ENCODE peak calls at places on chromosomes 2 and 18, in four cellular contexts. D is K562, V is GM12878, F is HepG2. T is an unnamed sample.

GRCh38 chr2:68653538-68653982 is 10.2 kb downstream of the PROKR1 start:
- DNase-seq in F (no peak), D (peak), V (peak), T (no peak)

GRCh38 chr2:50952596-50952995 is 79.3 kb downstream of the NRXN1 start:
- DNase-seq in F (no peak), D (no peak), V (no peak), T (no peak)

GRCh38 chr2:236545248-236545658 is 24.4 kb upstream of the ACKR3 start:
- DNase-seq in V (peak), D (no peak), F (no peak), T (no peak)

GRCh38 chr18:57925706-57926105 is 118.3 kb upstream of the NEDD4L start:
- DNase-seq in V (no peak), F (peak), D (no peak), T (no peak)

GRCh38 chr2:39150890-39151497 is 30.1 kb upstream of the SOS1 start:
- DNase-seq in F (peak), D (no peak), V (no peak), T (no peak)

GRCh38 chr2:180730976-180731375 is 249.4 kb upstream of the UBE2E3 start:
- DNase-seq in D (no peak), F (peak), V (no peak), T (no peak)

GRCh38 chr2:145283131-145283530 is 763.2 kb upstream of the ZEB2 start:
- DNase-seq in V (no peak), D (no peak), F (no peak), T (no peak)

GRCh38 chr18:11649839-11650238 is 39.2 kb upstream of the GNAL start:
- DNase-seq in F (no peak), V (no peak), D (no peak), T (no peak)

GRCh38 chr2:39858681-39859080 is 79.6 kb upstream of the THUMPD2 start:
- DNase-seq in V (no peak), F (no peak), D (no peak), T (no peak)

GRCh38 chr2:12262681-12263436 is 453.9 kb upstream of the TRIB2 start:
- DNase-seq in V (no peak), D (no peak), F (no peak), T (no peak)

GRCh38 chr2:178602901-178603300 is 122.6 kb downstream of the PLEKHA3 start:
- DNase-seq in D (no peak), V (no peak), F (no peak), T (no peak)

GRCh38 chr2:113888641-113889470 is 1.0 kb upstream of the ACTR3 start:
- DNase-seq in F (no peak), V (no peak), D (no peak), T (peak)

GRCh38 chr2:6864938-6865345 is 765 bp downstream of the CMPK2 start:
- DNase-seq in D (no peak), V (no peak), F (no peak), T (peak)

DNA sequence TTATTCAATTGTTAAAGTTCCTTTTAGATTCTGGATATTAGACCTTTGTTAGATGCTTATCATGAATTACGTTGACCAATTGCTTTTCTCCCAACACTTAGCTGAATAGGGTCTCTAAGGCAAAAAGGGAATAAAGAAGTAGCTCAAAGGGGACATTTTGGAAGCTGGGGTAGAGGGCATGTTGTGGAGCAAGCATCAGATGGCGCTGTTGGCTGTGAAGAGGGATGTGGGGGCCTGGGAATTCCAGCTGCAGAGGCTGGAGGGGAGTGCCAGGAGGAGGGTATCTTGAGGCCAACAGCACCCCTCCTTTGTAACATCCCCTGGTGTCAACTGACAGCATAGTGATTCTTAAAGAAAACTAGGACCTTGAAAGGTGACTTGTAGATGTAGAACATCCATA is 198.2 kb downstream of the ADCYAP1 start:
- DNase-seq in D (no peak), V (no peak), F (no peak), T (peak)
- TF ChIP-seq ETV6 in D (no peak), V (no peak), F (no peak), T (no peak)

DNA sequence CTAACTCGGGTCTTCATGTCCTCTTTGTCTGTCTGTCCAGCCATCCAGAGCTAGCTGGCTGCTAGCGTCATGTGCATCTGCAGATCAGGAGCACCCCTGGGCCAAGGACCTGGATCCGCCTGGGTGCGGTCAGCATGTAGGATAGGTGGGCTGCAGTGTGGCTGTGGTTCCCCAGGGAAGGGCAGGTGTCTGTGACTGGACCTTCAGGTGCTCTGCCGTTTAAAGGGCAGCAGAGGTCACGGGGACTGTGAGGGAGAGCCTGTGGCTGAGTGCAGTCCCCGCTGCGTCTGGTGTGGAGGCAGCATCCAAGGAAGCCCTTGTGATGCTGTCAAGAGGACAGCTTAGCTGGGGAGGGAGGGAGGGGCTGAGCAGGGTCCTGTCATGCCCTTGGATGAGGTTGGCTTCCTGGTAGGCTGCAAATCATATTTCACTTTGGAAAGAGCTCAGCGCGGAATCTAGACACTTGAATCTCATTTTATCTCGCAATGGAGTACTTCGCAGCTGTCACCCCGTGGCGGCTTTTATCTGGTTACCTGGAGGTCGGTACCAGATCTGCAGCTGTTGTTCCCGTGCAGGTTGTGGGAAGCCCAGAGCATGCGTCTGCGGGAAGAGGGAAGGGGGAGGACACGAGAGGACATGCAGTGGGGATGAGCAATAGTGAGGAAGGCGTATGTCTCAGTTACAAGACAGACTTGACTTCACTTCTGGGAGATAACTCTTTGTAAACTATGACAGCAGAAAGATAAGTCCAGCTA is 5.9 kb upstream of the RALB start:
- DNase-seq in F (no peak), V (no peak), D (no peak), T (no peak)
- TF ChIP-seq ETV6 in F (no peak), V (no peak), D (no peak), T (no peak)

GRCh38 chr2:80311304-80311703 is 6.8 kb upstream of the LRRTM1 start:
- DNase-seq in V (no peak), F (no peak), D (no peak), T (no peak)

GRCh38 chr2:80312282-80312839 is 7.8 kb upstream of the LRRTM1 start:
- DNase-seq in F (no peak), D (peak), V (no peak), T (no peak)
- TF ChIP-seq ETV6 in F (no peak), D (no peak), V (no peak), T (no peak)

DNA sequence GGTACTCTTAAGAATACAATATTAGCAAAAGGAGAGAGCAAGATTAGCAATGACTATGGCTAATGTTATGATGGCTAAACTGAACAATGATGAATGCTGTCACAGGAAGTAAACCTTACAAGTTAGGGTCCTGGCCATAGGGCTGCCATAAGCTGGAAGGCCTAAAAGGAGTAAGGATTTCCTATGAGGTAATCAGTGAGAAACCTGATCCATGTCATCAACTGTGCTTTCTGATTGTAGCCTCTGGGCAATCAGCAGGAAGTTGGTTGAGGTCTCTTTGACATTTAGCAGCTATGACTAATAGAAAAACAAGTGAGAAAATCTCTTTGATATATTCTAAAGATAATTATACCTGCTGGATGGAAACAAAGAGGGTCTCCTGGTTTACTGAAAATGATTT is 193.0 kb downstream of the RAB3GAP1 start:
- DNase-seq in V (no peak), F (peak), D (peak), T (no peak)
- TF ChIP-seq ETV6 in V (no peak), F (no peak), D (no peak), T (no peak)

DNA sequence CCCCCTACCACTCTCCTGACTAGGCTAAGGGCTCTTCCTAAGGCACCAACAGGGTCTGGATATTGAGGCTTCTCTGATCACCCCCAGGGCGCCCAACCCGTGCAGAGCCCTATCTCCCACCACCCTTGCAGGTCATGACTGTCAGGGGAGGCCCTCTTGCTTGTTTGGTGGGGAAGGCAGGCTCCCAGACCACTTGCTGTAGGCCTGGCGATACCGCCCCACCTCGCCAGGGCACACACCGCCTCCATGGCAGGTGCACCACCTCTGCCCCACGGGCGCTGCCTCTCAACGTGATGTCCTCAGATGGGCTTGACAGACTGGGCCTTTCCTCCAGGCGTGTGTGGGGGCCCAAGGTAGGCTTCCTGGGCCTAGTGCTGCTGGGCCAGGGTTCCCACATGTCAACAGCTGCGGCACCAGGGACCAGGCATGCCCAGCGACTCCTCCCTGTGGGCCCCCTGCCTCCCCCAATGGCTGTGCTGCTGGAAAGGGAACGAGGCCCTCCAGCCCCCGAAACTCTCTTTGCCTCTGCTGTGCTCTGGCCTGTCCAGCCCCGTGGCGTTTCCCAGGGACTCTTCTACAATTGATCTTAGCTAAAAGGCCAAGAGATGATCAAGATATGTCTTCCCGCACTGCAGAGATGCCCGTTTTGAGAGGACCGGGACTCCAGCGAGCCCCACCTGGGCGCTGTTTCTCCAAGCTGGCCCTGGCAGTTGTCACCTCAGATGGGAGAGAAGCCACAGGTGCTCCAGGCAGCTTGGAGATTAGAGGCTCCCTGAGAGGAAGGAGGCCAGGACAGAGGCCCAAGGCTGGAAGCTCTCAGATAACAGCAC is 7.5 kb downstream of the NPPC start:
- DNase-seq in V (no peak), F (no peak), D (no peak), T (no peak)
- TF ChIP-seq ETV6 in V (no peak), F (no peak), D (no peak), T (no peak)

GRCh38 chr2:218024336-218024735 is 21.5 kb upstream of the TNS1 start:
- DNase-seq in D (no peak), V (no peak), F (no peak), T (peak)

GRCh38 chr2:218022131-218022850 is 19.5 kb upstream of the TNS1 start:
- DNase-seq in V (no peak), D (no peak), F (no peak), T (peak)

GRCh38 chr2:218022851-218023530 is 20.2 kb upstream of the TNS1 start:
- DNase-seq in D (no peak), V (no peak), F (no peak), T (peak)

GRCh38 chr2:218024871-218025270 is 22.1 kb upstream of the TNS1 start:
- DNase-seq in D (no peak), V (no peak), F (no peak), T (no peak)

DNA sequence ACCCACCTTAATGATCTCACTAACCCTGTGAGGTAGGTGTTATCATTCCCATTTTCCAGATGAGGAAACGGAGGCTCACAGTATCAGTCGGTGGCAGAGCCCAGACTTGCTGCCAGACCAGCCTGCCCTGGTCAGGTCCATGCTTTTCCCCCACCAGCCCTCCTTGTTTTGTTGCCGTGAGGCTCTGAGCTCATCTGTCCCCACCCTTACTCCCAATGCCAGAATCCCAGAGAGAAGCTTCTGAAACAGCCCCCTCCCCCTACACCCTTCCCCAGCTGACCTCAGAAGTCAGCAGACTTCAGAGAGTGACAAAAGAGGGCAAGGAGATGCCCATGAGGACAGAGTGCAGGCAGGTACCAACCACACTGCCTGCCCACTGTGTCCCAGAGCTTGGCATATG is 20.8 kb upstream of the TNS1 start:
- DNase-seq in V (no peak), F (no peak), D (no peak), T (no peak)
- TF ChIP-seq ETV6 in V (no peak), F (no peak), D (no peak), T (no peak)

DNA sequence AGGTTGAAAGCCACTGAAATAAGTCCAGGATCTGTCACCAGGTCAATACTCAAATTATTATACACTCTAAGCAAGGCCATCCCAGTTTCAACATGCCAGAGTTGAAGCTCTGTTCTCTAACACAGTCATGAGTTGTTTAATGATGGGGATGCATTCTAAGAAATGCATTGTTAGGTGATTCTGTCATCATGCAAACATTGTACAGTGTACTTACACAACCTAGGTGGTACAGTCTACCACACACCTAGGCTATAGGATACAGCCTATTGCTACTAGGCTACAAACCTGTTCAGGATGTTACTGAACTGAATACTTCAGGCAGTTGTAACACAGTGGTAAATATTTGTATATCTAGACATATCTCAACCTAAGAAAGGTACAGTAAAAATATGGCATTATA is 162.2 kb downstream of the BAZ2B start:
- DNase-seq in D (no peak), V (no peak), F (peak), T (no peak)
- TF ChIP-seq ETV6 in D (no peak), V (no peak), F (no peak), T (no peak)

DNA sequence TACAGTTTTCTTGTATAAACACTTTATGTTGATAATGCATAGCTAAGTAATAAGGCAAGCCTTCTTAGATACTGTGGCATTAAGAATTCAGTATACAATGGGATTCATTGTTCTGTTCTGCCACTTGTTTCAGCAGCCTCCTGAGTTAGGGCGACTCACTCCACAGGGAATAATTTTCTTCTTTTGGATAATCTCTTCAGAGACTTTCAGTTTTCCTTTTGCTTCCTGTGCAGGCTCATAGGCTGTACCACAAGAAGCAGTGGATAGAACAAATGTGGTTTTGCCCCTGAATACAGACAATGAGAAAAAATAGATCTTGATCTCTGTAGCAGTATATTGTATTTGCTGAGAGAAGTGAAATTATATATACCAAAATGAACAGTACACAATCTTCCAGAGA is 298.0 kb downstream of the ZNF407 start:
- DNase-seq in D (no peak), F (peak), V (no peak), T (no peak)
- TF ChIP-seq ETV6 in D (no peak), F (no peak), V (no peak), T (no peak)